ENCODE peak calls at places on chromosomes 16 and 17, in eight cellular contexts. D is uterus, L is H1, J is A549, N is testis, V is vagina, R is adrenal gland, Y is heart left ventricle. I is an unnamed sample.

GRCh38 chr16:48053346-48053745 is 102.4 kb downstream of the ABCC12 start:
- DNase-seq in N (peak), D (no peak), L (peak), V (no peak), J (no peak), Y (no peak), R (no peak), I (peak)

GRCh38 chr17:61259360-61259759 is 140.3 kb upstream of the TBX2 start:
- DNase-seq in D (no peak), R (no peak), J (no peak), Y (no peak), L (no peak), V (no peak), N (no peak), I (no peak)

GRCh38 chr17:44983563-44983962 is 15.5 kb upstream of the C1QL1 start:
- DNase-seq in R (no peak), Y (peak), V (no peak), N (no peak), D (no peak), J (no peak), L (no peak), I (no peak)

GRCh38 chr17:6453279-6454024 is 9.2 kb downstream of the PIMREG start:
- DNase-seq in L (no peak), D (no peak), V (no peak), R (no peak), Y (peak), J (no peak), N (no peak), I (no peak)

GRCh38 chr16:26795184-26795583 is 271.5 kb upstream of the C16orf82 start:
- DNase-seq in N (no peak), L (no peak), D (no peak), V (no peak), Y (no peak), J (no peak), R (no peak), I (no peak)

GRCh38 chr16:29710227-29711219 is 31.5 kb downstream of the QPRT start:
- DNase-seq in J (peak), L (no peak), R (peak), D (no peak), N (peak), V (no peak), Y (no peak), I (peak)

GRCh38 chr17:19513897-19514488 is 19.7 kb upstream of the SLC47A1 start:
- DNase-seq in R (peak), D (peak), L (peak), Y (peak), J (peak), V (no peak), N (peak), I (peak)

GRCh38 chr17:18962494-18962815 is 10.5 kb downstream of the SLC5A10 start:
- DNase-seq in L (no peak), R (no peak), Y (no peak), D (no peak), V (no peak), J (no peak), N (no peak), I (no peak)

GRCh38 chr17:3794890-3795757 is 5.9 kb downstream of the ITGAE start:
- DNase-seq in J (peak), N (no peak), D (no peak), Y (no peak), V (no peak), R (no peak), L (no peak), I (peak)

GRCh38 chr17:32211671-32212070 is 54.0 kb upstream of the RHBDL3 start:
- DNase-seq in D (no peak), V (no peak), J (no peak), L (no peak), N (no peak), Y (no peak), R (no peak), I (no peak)

GRCh38 chr16:762595-763268 is 2.2 kb downstream of the MSLN start:
- DNase-seq in R (no peak), L (no peak), J (no peak), Y (no peak), V (no peak), N (no peak), D (no peak), I (no peak)

GRCh38 chr16:10877472-10877946 is 507 bp downstream of the CIITA start:
- DNase-seq in N (no peak), J (no peak), D (no peak), L (no peak), Y (no peak), R (no peak), V (no peak), I (no peak)

GRCh38 chr17:61508912-61509311 is 56.7 kb downstream of the TBX4 start:
- DNase-seq in Y (no peak), N (no peak), R (no peak), V (no peak), J (no peak), D (no peak), L (no peak), I (no peak)

GRCh38 chr17:67359960-67360817 is 6.2 kb downstream of the PSMD12 start:
- DNase-seq in N (no peak), Y (no peak), J (peak), L (no peak), D (no peak), R (no peak), V (no peak), I (no peak)

GRCh38 chr17:63232565-63233310 is 213.4 kb downstream of the CYB561 start:
- DNase-seq in V (no peak), J (peak), D (no peak), N (no peak), R (no peak), L (peak), Y (no peak), I (no peak)

GRCh38 chr16:67226295-67226803 is 581 bp upstream of the TMEM208 start:
- DNase-seq in D (no peak), J (no peak), R (no peak), L (no peak), Y (peak), V (no peak), N (no peak), I (no peak)

GRCh38 chr16:67228905-67229304 is 2.0 kb downstream of the TMEM208 start:
- DNase-seq in J (no peak), D (no peak), N (no peak), L (no peak), R (peak), V (no peak), Y (peak), I (no peak)

GRCh38 chr16:67228034-67228785 is 1.3 kb downstream of the TMEM208 start:
- DNase-seq in J (no peak), V (no peak), N (no peak), L (no peak), R (no peak), D (no peak), Y (peak), I (no peak)

GRCh38 chr16:67227567-67227921 is 614 bp downstream of the TMEM208 start:
- DNase-seq in J (no peak), N (no peak), L (no peak), R (peak), D (no peak), V (no peak), Y (peak), I (no peak)

GRCh38 chr16:67226804-67227566 is at the start of gene TMEM208:
- DNase-seq in V (peak), D (peak), J (peak), R (peak), L (peak), N (peak), Y (peak), I (peak)
- TF ChIP-seq POLR2A in V (no peak), D (peak), J (no peak), R (no peak), L (peak), N (peak), Y (no peak), I (peak)

GRCh38 chr17:2402517-2402916 is 1.7 kb upstream of the MNT start:
- DNase-seq in L (no peak), Y (peak), D (no peak), J (no peak), V (no peak), R (peak), N (no peak), I (no peak)

GRCh38 chr17:2400877-2401425 is at the start of gene MNT:
- DNase-seq in N (peak), D (peak), R (peak), Y (peak), V (no peak), L (peak), J (peak), I (peak)

GRCh38 chr17:2400474-2400866 is 390 bp downstream of the MNT start:
- DNase-seq in Y (peak), V (no peak), N (no peak), L (peak), R (peak), J (peak), D (peak), I (no peak)

GRCh38 chr17:2403044-2403443 is 2.2 kb upstream of the MNT start:
- DNase-seq in Y (no peak), R (no peak), N (no peak), V (no peak), D (no peak), J (no peak), L (no peak), I (no peak)

DNA sequence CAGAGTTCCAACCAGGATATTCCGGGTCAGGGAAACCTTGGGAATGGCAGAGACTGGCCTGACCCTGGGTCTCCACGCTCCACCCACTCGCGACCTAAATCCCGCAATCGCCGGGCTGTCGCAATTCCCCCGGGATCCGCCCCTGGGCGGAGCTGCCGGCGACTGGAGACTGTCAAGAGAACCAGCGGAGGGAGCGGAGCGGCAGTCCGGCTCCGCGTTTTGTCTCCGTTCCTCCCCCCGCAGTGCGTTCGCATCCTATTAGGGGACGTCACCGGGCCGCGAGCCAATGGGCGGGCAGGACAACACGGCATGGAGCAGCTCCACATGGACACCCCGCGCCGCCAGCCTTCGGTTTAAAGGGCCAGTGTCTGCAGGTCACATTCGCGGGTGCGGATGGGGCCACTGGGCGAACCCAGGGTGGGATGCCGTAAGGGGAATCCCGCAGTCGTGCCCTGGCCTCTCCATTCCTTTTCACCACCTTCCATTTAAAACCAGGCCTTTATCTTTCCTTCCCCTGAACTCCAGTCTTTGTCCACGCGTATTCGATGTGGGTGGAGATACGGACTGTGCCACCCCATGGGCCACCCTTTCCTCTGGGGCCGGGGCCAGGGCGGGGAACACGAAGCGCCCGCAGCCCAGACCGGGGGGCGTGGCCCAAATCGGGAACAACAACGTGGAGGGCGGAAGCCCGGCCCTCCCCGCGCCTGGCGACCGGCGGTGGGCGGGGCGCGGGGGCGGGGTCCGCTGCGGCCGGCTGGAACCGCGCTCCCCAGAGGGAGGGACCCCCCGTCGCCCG is 764 bp upstream of the MNT start:
- DNase-seq in V (peak), Y (peak), L (peak), D (peak), R (peak), J (peak), N (peak), I (peak)
- TF ChIP-seq POLR2A in V (no peak), Y (no peak), L (peak), D (peak), R (peak), J (no peak), N (no peak), I (no peak)

DNA sequence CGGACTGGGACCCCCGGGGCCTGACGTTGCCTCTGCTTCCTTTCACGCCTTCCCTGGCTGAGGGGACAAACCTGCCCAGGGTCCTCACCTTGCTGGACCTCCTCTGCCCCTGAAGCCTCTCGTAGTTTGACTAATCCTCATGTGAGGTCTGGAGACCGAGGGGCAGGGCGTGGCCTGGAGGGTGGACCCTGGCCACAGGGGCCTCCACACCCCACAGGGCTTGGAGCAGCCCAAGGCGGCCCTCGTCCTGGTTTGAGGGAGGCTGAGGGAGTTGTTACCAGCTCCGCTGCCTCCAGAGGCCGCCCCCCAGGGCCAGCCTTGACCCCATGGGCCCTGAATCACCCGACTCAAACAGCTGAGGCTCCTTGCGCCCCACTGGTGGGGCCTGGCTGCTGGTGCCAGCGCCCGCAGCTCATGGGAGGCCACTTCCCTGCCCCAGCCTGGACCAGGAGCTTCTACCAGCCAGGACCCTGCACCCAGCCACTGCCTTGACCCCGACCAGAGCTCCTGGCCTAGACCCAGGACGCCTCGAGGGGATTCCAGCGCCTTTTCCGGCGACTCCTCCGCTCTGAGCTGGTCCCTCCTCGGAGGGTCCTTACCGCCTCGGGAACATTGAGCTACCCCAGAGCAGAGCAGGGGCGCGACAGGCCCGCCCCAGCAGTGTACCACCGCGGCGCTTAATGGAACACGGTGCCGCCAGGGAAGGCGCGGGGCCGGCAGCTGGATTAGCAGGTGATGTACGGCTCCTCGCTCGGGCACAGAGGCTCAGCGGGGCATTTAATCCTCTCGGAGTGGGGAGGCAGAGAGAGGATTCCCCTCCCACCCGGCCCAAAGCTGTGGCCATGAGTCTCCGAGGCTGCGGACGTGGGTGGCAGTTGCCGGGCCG is 37.1 kb downstream of the GSE1 start:
- DNase-seq in L (no peak), N (no peak), R (no peak), D (no peak), J (no peak), Y (no peak), V (no peak), I (no peak)
- TF ChIP-seq POLR2A in L (no peak), N (no peak), R (no peak), D (no peak), J (no peak), Y (no peak), V (no peak), I (no peak)

GRCh38 chr17:79993390-79994221 is 42.1 kb downstream of the TBC1D16 start:
- DNase-seq in Y (peak), R (peak), N (peak), V (no peak), J (peak), D (peak), L (no peak), I (peak)

GRCh38 chr17:79995691-79996090 is 40.0 kb downstream of the TBC1D16 start:
- DNase-seq in J (no peak), V (no peak), L (no peak), Y (no peak), N (no peak), R (no peak), D (no peak), I (no peak)

GRCh38 chr17:79996291-79996690 is 39.4 kb downstream of the TBC1D16 start:
- DNase-seq in J (no peak), D (no peak), V (no peak), R (no peak), Y (no peak), L (no peak), N (no peak), I (no peak)

GRCh38 chr17:79992657-79993389 is 42.8 kb downstream of the TBC1D16 start:
- DNase-seq in D (no peak), Y (no peak), V (no peak), J (no peak), L (no peak), N (no peak), R (no peak), I (no peak)

GRCh38 chr17:79994602-79995001 is 41.1 kb downstream of the TBC1D16 start:
- DNase-seq in Y (no peak), J (no peak), D (no peak), L (no peak), N (no peak), R (no peak), V (no peak), I (no peak)
- TF ChIP-seq POLR2A in Y (no peak), J (no peak), D (no peak), L (no peak), N (no peak), R (no peak), V (no peak), I (no peak)

GRCh38 chr17:42537156-42537805 is 1.2 kb downstream of the NAGLU start:
- DNase-seq in L (no peak), R (no peak), D (no peak), J (no peak), N (no peak), V (no peak), Y (no peak), I (no peak)

GRCh38 chr17:42537826-42538451 is 1.9 kb downstream of the NAGLU start:
- DNase-seq in L (no peak), D (no peak), N (no peak), J (no peak), R (no peak), Y (no peak), V (no peak), I (no peak)

GRCh38 chr17:42535400-42536047 is 517 bp upstream of the NAGLU start:
- DNase-seq in Y (no peak), V (no peak), N (no peak), R (no peak), D (no peak), J (no peak), L (no peak), I (peak)

GRCh38 chr17:42536372-42537155 is 523 bp downstream of the NAGLU start:
- DNase-seq in J (peak), Y (peak), L (peak), R (peak), V (no peak), D (peak), N (peak), I (peak)

GRCh38 chr17:42536048-42536371 is at the start of gene NAGLU:
- DNase-seq in D (peak), R (peak), V (no peak), J (peak), Y (peak), N (peak), L (peak), I (peak)
- TF ChIP-seq POLR2A in D (peak), R (peak), V (no peak), J (peak), Y (no peak), N (peak), L (no peak), I (peak)

GRCh38 chr16:14652726-14653125 is 20.0 kb downstream of the BFAR start:
- DNase-seq in L (no peak), V (no peak), D (no peak), Y (no peak), N (no peak), R (no peak), J (no peak), I (no peak)

GRCh38 chr16:14658063-14658462 is 25.3 kb downstream of the BFAR start:
- DNase-seq in Y (no peak), R (no peak), V (no peak), L (no peak), N (no peak), J (no peak), D (no peak), I (no peak)
- TF ChIP-seq POLR2A in Y (no peak), R (no peak), V (no peak), L (no peak), N (no peak), J (no peak), D (no peak), I (no peak)

GRCh38 chr17:40115101-40115436 is 6.7 kb upstream of the MSL1 start:
- DNase-seq in Y (no peak), J (no peak), L (no peak), N (no peak), V (no peak), D (no peak), R (no peak), I (no peak)

GRCh38 chr17:40113961-40114272 is 7.9 kb upstream of the MSL1 start:
- DNase-seq in Y (no peak), R (no peak), D (no peak), L (no peak), J (no peak), N (no peak), V (no peak), I (no peak)

GRCh38 chr17:40112191-40112590 is 9.6 kb upstream of the MSL1 start:
- DNase-seq in J (no peak), D (no peak), R (no peak), N (no peak), V (no peak), Y (no peak), L (no peak), I (no peak)

GRCh38 chr17:40112718-40113109 is 9.1 kb upstream of the MSL1 start:
- DNase-seq in L (no peak), R (peak), V (no peak), N (no peak), J (no peak), Y (no peak), D (peak), I (no peak)

DNA sequence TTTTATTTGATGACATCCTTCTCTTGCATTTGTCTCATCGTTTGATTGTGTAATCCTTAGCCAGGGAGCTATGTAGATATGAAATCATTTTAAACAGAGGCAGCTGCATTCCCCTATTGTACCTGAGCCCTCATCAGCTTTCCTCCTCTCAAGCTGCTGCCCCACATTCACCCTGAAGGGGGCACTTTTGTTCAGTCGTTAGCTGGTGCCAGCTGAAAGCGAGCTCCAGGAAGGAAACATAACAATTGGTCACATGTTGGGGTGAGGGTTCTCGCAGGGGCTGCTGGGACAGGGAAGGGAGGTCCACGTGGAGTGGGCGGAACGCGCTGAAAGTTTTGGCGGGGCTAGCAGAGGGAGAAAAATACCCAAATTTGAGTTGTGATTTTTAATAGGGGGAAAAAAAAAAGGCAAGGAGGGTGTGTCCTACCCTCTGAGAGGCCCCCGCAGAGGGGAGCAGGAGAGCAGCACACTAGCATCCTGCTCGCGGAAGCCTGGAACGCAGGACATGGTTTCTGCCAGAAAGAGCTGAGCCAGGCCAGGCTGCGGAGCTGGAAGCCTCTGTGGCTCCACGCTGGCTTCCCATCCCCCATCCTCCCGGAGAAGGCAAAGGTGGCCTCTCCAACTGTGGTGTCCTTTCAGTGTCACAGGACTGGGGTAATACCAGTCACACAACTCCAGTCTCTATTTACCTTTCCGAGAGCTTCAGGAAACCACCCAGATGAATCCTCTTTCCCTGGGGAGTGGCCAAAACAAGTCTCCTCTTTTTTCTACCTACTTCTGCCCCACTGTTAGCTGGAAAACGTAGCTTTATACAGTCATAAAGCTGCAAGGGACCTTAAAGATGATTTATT is 8.4 kb upstream of the MSL1 start:
- DNase-seq in N (peak), Y (peak), D (peak), R (peak), L (peak), V (no peak), J (peak), I (peak)
- TF ChIP-seq POLR2A in N (no peak), Y (no peak), D (no peak), R (no peak), L (peak), V (no peak), J (peak), I (peak)